ENCODE peak calls at places on chromosomes 2 and 18, in six cellular contexts. One of them, this sample, is unnamed.

GRCh38 chr18:9403795-9404564 is 69.4 kb downstream of the TWSG1 start:
- DNase-seq in fibroblast of lung: no peak
- DNase-seq in epithelial cell of prostate: no peak
- DNase-seq in stimulated activated CD4-positive, alpha-beta T cell treated with anti-CD3 and anti-CD28 coated beads, Interleukin-1b, Interleukin-23, amount 100 ng/mL, for 24 hours: no peak
- DNase-seq in uterus: no peak
- DNase-seq in heart left ventricle: no peak
- DNase-seq in this sample: no peak

GRCh38 chr2:134491796-134492441 is 226.9 kb downstream of the TMEM163 start:
- DNase-seq in fibroblast of lung: no peak
- DNase-seq in epithelial cell of prostate: no peak
- DNase-seq in stimulated activated CD4-positive, alpha-beta T cell treated with anti-CD3 and anti-CD28 coated beads, Interleukin-1b, Interleukin-23, amount 100 ng/mL, for 24 hours: no peak
- DNase-seq in uterus: no peak
- DNase-seq in heart left ventricle: no peak
- DNase-seq in this sample: no peak

GRCh38 chr18:28136071-28136470 is 40.9 kb downstream of the CDH2 start:
- DNase-seq in fibroblast of lung: no peak
- DNase-seq in epithelial cell of prostate: no peak
- DNase-seq in stimulated activated CD4-positive, alpha-beta T cell treated with anti-CD3 and anti-CD28 coated beads, Interleukin-1b, Interleukin-23, amount 100 ng/mL, for 24 hours: no peak
- DNase-seq in uterus: no peak
- DNase-seq in heart left ventricle: no peak
- DNase-seq in this sample: no peak

GRCh38 chr2:12326449-12327190 is 390.1 kb upstream of the TRIB2 start:
- DNase-seq in fibroblast of lung: no peak
- DNase-seq in epithelial cell of prostate: no peak
- DNase-seq in stimulated activated CD4-positive, alpha-beta T cell treated with anti-CD3 and anti-CD28 coated beads, Interleukin-1b, Interleukin-23, amount 100 ng/mL, for 24 hours: no peak
- DNase-seq in uterus: no peak
- DNase-seq in heart left ventricle: no peak
- DNase-seq in this sample: no peak

GRCh38 chr18:62436636-62437519 is 85.9 kb upstream of the ZCCHC2 start:
- DNase-seq in fibroblast of lung: peak; percentile 85
- DNase-seq in epithelial cell of prostate: no peak
- DNase-seq in stimulated activated CD4-positive, alpha-beta T cell treated with anti-CD3 and anti-CD28 coated beads, Interleukin-1b, Interleukin-23, amount 100 ng/mL, for 24 hours: no peak
- DNase-seq in uterus: peak; percentile 87
- DNase-seq in heart left ventricle: peak; percentile 91
- DNase-seq in this sample: peak; percentile 97

GRCh38 chr2:43084699-43085091 is 141.7 kb downstream of the ZFP36L2 start:
- DNase-seq in fibroblast of lung: peak; percentile 78
- DNase-seq in epithelial cell of prostate: no peak
- DNase-seq in stimulated activated CD4-positive, alpha-beta T cell treated with anti-CD3 and anti-CD28 coated beads, Interleukin-1b, Interleukin-23, amount 100 ng/mL, for 24 hours: no peak
- DNase-seq in uterus: peak; percentile 82
- DNase-seq in heart left ventricle: peak; percentile 79
- DNase-seq in this sample: peak; percentile 83

GRCh38 chr18:50268022-50268747 is 1.9 kb upstream of the CFAP53 start:
- DNase-seq in fibroblast of lung: peak; percentile 52
- DNase-seq in epithelial cell of prostate: no peak
- DNase-seq in stimulated activated CD4-positive, alpha-beta T cell treated with anti-CD3 and anti-CD28 coated beads, Interleukin-1b, Interleukin-23, amount 100 ng/mL, for 24 hours: peak; percentile 70
- DNase-seq in uterus: peak; percentile 71
- DNase-seq in heart left ventricle: peak; percentile 89
- DNase-seq in this sample: peak; percentile 90

GRCh38 chr2:55887906-55888625 is 35.5 kb downstream of the EFEMP1 start:
- DNase-seq in fibroblast of lung: peak; percentile 96
- DNase-seq in epithelial cell of prostate: peak; percentile 72
- DNase-seq in stimulated activated CD4-positive, alpha-beta T cell treated with anti-CD3 and anti-CD28 coated beads, Interleukin-1b, Interleukin-23, amount 100 ng/mL, for 24 hours: no peak
- DNase-seq in uterus: no peak
- DNase-seq in heart left ventricle: no peak
- DNase-seq in this sample: no peak

GRCh38 chr2:132272713-132273112 is 111.0 kb upstream of the ANKRD30BL start:
- DNase-seq in fibroblast of lung: no peak
- DNase-seq in epithelial cell of prostate: no peak
- DNase-seq in stimulated activated CD4-positive, alpha-beta T cell treated with anti-CD3 and anti-CD28 coated beads, Interleukin-1b, Interleukin-23, amount 100 ng/mL, for 24 hours: no peak
- DNase-seq in uterus: no peak
- DNase-seq in heart left ventricle: no peak
- DNase-seq in this sample: no peak

GRCh38 chr2:37637985-37638384 is 33.5 kb downstream of the CDC42EP3 start:
- DNase-seq in fibroblast of lung: no peak
- DNase-seq in epithelial cell of prostate: no peak
- DNase-seq in stimulated activated CD4-positive, alpha-beta T cell treated with anti-CD3 and anti-CD28 coated beads, Interleukin-1b, Interleukin-23, amount 100 ng/mL, for 24 hours: no peak
- DNase-seq in uterus: no peak
- DNase-seq in heart left ventricle: no peak
- DNase-seq in this sample: no peak

This sample was measured in aorta.